ENCODE peak calls at places on chromosome 21, in six cellular contexts. M, E, N, G, O and L are unnamed samples.

GRCh38 chr21:22342855-22343254 is 1344.6 kb downstream of the NCAM2 start:
- DNase-seq in M (no peak), E (no peak), N (peak; percentile 26), G (no peak), O (no peak), L (no peak)

GRCh38 chr21:34693192-34693810 is 24.5 kb downstream of the CLIC6 start:
- DNase-seq in M (peak; percentile 40), E (peak; percentile 72), N (peak; percentile 59), G (no peak), O (no peak), L (no peak)

GRCh38 chr21:45306832-45307571 is 19.3 kb upstream of the POFUT2 start:
- DNase-seq in M (no peak), E (peak; percentile 67), N (peak; percentile 69), G (no peak), O (peak; percentile 88), L (peak; percentile 87)

GRCh38 chr21:36587388-36587787 is 107.5 kb upstream of the CLDN14 start:
- DNase-seq in M (no peak), E (peak; percentile 4), N (no peak), G (no peak), O (no peak), L (no peak)

GRCh38 chr21:31135536-31136184 is 97.4 kb upstream of the KRTAP19-8 start:
- DNase-seq in M (no peak), E (no peak), N (no peak), G (no peak), O (no peak), L (no peak)

GRCh38 chr21:44842087-44842486 is 24.2 kb upstream of the SUMO3 start:
- DNase-seq in M (no peak), E (no peak), N (no peak), G (no peak), O (peak; percentile 6), L (no peak)

GRCh38 chr21:34800797-34801518 is 132.2 kb downstream of the CLIC6 start:
- DNase-seq in M (no peak), E (peak; percentile 52), N (no peak), G (no peak), O (no peak), L (no peak)

GRCh38 chr21:43312751-43313169 is 114.2 kb downstream of the SIK1 start:
- DNase-seq in M (no peak), E (no peak), N (no peak), G (no peak), O (no peak), L (no peak)

GRCh38 chr21:41641821-41642368 is 125.0 kb downstream of the RIPK4 start:
- DNase-seq in M (peak; percentile 87), E (peak; percentile 94), N (peak; percentile 70), G (no peak), O (peak; percentile 81), L (peak; percentile 63)

GRCh38 chr21:37862536-37862935 is 53.7 kb downstream of the KCNJ6 start:
- DNase-seq in M (no peak), E (peak; percentile 35), N (no peak), G (no peak), O (no peak), L (no peak)

GRCh38 chr21:21137986-21138385 is 139.8 kb downstream of the NCAM2 start:
- DNase-seq in M (no peak), E (peak; percentile 47), N (peak; percentile 32), G (no peak), O (no peak), L (no peak)